ENCODE peak calls at places on chromosomes 5 and 9, in eight cellular contexts. M is heart left ventricle, T is HCT116, O is adrenal gland, C is HepG2, F is suprapubic skin, Y is Peyer's patch, L is tibial nerve. W is an unnamed sample. For H3K36me3, the result is how much of the 10 kb centered on the place peaks cover.

GRCh38 chr9:94997727-94998126 is 271.2 kb downstream of the AOPEP start:
- DNase-seq in L (no peak), M (no peak), Y (no peak), T (no peak), C (no peak), O (no peak), F (no peak), W (no peak)

GRCh38 chr5:177601577-177602457 is 1.9 kb downstream of the B4GALT7 start:
- DNase-seq in O (peak), Y (no peak), T (no peak), F (no peak), C (peak), M (no peak), L (no peak), W (no peak)

GRCh38 chr9:21331676-21332402 is 3.4 kb downstream of the KLHL9 start:
- DNase-seq in M (no peak), L (no peak), O (no peak), C (no peak), F (no peak), Y (no peak), T (no peak), W (no peak)

GRCh38 chr5:32317056-32317455 is 4.3 kb upstream of the MTMR12 start:
- DNase-seq in F (no peak), M (no peak), C (no peak), O (no peak), T (no peak), L (no peak), Y (no peak), W (peak)

GRCh38 chr5:157342822-157343402 is 77.0 kb downstream of the CYFIP2 start:
- DNase-seq in Y (no peak), M (no peak), T (peak), O (peak), F (no peak), L (no peak), C (peak), W (no peak)

GRCh38 chr5:74622122-74622521 is 18.4 kb downstream of the ENC1 start:
- DNase-seq in C (no peak), O (no peak), L (no peak), F (no peak), M (no peak), T (no peak), Y (no peak), W (no peak)

GRCh38 chr5:107917983-107918382 is 247.2 kb upstream of the EFNA5 start:
- DNase-seq in O (no peak), L (no peak), C (no peak), M (no peak), T (no peak), Y (no peak), F (no peak), W (no peak)

GRCh38 chr5:3801967-3802366 is 206.3 kb downstream of the IRX1 start:
- DNase-seq in F (no peak), C (no peak), M (no peak), O (no peak), T (no peak), L (no peak), Y (no peak), W (no peak)

GRCh38 chr9:98593354-98594253 is 115.1 kb downstream of the GABBR2 start:
- DNase-seq in F (no peak), M (no peak), L (no peak), C (no peak), T (no peak), O (no peak), Y (no peak), W (no peak)

GRCh38 chr5:110590187-110590586 is 136.3 kb downstream of the TMEM232 start:
- DNase-seq in M (no peak), L (no peak), C (peak), O (no peak), F (no peak), T (peak), Y (peak), W (no peak)

GRCh38 chr9:128072144-128073021 is 4.4 kb downstream of the SLC25A25 start:
- DNase-seq in L (peak), M (peak), Y (no peak), C (no peak), T (no peak), F (peak), O (peak), W (peak)

GRCh38 chr5:148457183-148457620 is 73.4 kb downstream of the FBXO38 start:
- DNase-seq in C (no peak), O (no peak), L (no peak), T (no peak), F (no peak), M (no peak), Y (no peak), W (peak)

GRCh38 chr9:89185980-89186379 is 7.4 kb upstream of the SHC3 start:
- DNase-seq in L (no peak), C (no peak), M (no peak), O (peak), T (no peak), F (no peak), Y (no peak), W (peak)

GRCh38 chr5:151005975-151006576 is 14.3 kb upstream of the GPX3 start:
- DNase-seq in C (no peak), O (peak), M (peak), F (peak), L (peak), Y (peak), T (no peak), W (peak)

GRCh38 chr5:176748073-176748966 is 62.0 kb upstream of the UNC5A start:
- DNase-seq in C (no peak), T (no peak), M (no peak), F (peak), Y (no peak), L (no peak), O (no peak), W (peak)

GRCh38 chr9:76486151-76486550 is 27.2 kb downstream of the GCNT1 start:
- DNase-seq in C (no peak), Y (no peak), L (no peak), M (no peak), F (no peak), T (no peak), O (no peak), W (no peak)

GRCh38 chr9:37033753-37034319 is at the start of gene PAX5:
- DNase-seq in Y (no peak), O (no peak), L (no peak), T (no peak), M (no peak), F (peak), C (no peak), W (no peak)

GRCh38 chr9:37034320-37034937 is 361 bp upstream of the PAX5 start:
- DNase-seq in F (no peak), T (no peak), Y (no peak), M (no peak), L (no peak), C (no peak), O (no peak), W (no peak)

GRCh38 chr9:37036237-37037136 is 2.4 kb upstream of the PAX5 start:
- DNase-seq in F (no peak), Y (peak), M (no peak), L (peak), T (no peak), O (peak), C (no peak), W (no peak)

GRCh38 chr9:37035472-37036236 is 1.6 kb upstream of the PAX5 start:
- DNase-seq in Y (no peak), M (no peak), T (no peak), O (no peak), C (no peak), F (no peak), L (no peak), W (no peak)

DNA sequence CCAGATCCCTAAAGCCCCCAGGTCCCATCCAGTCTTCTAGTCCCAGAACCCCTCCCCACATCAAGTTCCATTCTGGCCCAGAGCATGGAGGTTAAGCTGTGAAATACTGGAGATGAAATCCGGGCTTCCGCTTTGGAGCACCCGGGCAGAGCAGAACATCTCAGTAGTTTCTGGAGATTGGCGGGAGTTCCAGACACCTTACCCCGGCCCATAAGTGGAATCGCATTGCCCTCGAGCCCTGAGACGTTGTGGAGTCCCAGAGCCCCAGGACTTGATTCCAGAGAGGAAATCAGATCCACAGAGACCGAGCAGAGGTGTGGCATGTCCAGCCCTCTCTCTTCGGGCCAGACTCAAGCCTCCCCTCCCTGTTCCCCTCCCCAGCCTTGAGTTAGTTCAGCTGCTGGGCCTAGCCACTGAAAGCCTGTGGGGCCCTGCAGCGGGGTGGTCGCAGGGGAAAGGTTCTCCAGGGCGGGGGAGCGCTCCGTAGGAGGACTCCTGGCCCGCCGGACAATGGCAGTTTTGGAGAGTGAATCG is 937 bp upstream of the PAX5 start:
- DNase-seq in L (no peak), C (no peak), M (no peak), O (no peak), T (no peak), Y (no peak), F (no peak), W (no peak)
- H3K27ac ChIP-seq in L (no peak), C (no peak), M (no peak), O (no peak), T (no peak), Y (no peak), F (no peak), W (no peak)

DNA sequence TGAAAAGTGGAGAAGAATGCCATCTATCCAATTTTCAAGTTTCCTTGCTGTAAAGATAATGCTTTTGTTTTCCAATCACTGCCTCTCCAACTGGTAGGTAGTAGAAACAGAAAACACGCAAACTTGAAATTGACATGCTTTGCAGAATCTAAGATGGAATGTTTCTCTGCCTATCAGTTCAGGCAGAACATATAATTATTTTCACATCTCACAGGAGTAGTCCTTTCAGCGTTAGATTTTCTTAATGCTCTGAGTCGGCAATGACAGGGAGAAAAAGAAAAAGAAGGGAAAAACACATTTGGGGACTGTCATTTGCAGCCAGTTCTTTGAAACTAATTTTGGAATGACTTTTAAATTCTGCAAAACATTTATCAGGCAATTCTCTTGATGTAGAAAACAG is 818.7 kb upstream of the PTPRD start:
- DNase-seq in C (no peak), M (no peak), L (no peak), Y (no peak), T (no peak), O (no peak), F (no peak), W (no peak)
- TF ChIP-seq POLR2A in C (no peak), M (no peak), L (no peak), Y (no peak), T (no peak), O (no peak), F (no peak), W (no peak)

GRCh38 chr9:136383436-136383835 is 10.0 kb upstream of the CARD9 start:
- DNase-seq in T (no peak), F (no peak), C (no peak), M (no peak), O (no peak), Y (no peak), L (no peak), W (no peak)
- H3K36me3 ChIP-seq in T (under half), F (half or more), C (under half), M (half or more), O (under half), Y (under half), L (under half), W (half or more)

GRCh38 chr5:57581772-57582171 is 99.2 kb upstream of the ACTBL2 start:
- DNase-seq in C (no peak), T (no peak), F (no peak), Y (no peak), M (no peak), O (no peak), L (no peak), W (no peak)

GRCh38 chr5:57581222-57581621 is 98.6 kb upstream of the ACTBL2 start:
- DNase-seq in Y (no peak), C (no peak), L (no peak), O (no peak), F (no peak), T (no peak), M (no peak), W (no peak)

GRCh38 chr5:57576317-57576716 is 93.7 kb upstream of the ACTBL2 start:
- DNase-seq in C (no peak), T (no peak), M (no peak), F (no peak), O (no peak), L (no peak), Y (no peak), W (no peak)

GRCh38 chr5:57577432-57578175 is 95.0 kb upstream of the ACTBL2 start:
- DNase-seq in C (no peak), T (no peak), O (no peak), M (no peak), L (no peak), F (no peak), Y (no peak), W (no peak)

GRCh38 chr5:57575839-57576238 is 93.2 kb upstream of the ACTBL2 start:
- DNase-seq in T (no peak), F (no peak), M (no peak), O (no peak), Y (no peak), L (no peak), C (no peak), W (no peak)
- H3K27ac ChIP-seq in T (no peak), F (no peak), M (no peak), O (no peak), Y (no peak), L (peak), C (no peak), W (no peak)

GRCh38 chr9:136672431-136673087 is 9.8 kb downstream of the EGFL7 start:
- DNase-seq in M (no peak), T (no peak), F (no peak), C (no peak), Y (no peak), L (no peak), O (no peak), W (no peak)
- TF ChIP-seq POLR2A in M (no peak), T (no peak), F (no peak), C (no peak), Y (no peak), L (no peak), O (no peak), W (no peak)

GRCh38 chr9:131812116-131812790 is 72.4 kb upstream of the RAPGEF1 start:
- DNase-seq in M (no peak), C (no peak), O (no peak), F (no peak), Y (no peak), T (no peak), L (no peak), W (no peak)
- H3K36me3 ChIP-seq in M (under half), C (under half), O (under half), F (under half), Y (under half), T (under half), L (under half), W (under half)

GRCh38 chr9:137077758-137078693 is 709 bp downstream of the UAP1L1 start:
- DNase-seq in O (no peak), T (no peak), M (no peak), Y (no peak), F (peak), C (no peak), L (no peak), W (no peak)

GRCh38 chr9:137075275-137075775 is 2.0 kb upstream of the UAP1L1 start:
- DNase-seq in O (no peak), Y (no peak), L (no peak), C (no peak), F (no peak), T (no peak), M (no peak), W (no peak)

GRCh38 chr9:137078701-137079400 is 1.5 kb downstream of the UAP1L1 start:
- DNase-seq in O (no peak), L (no peak), T (no peak), F (peak), C (no peak), Y (no peak), M (no peak), W (no peak)

GRCh38 chr9:137076636-137077009 is 694 bp upstream of the UAP1L1 start:
- DNase-seq in F (no peak), Y (no peak), C (no peak), T (no peak), M (no peak), O (no peak), L (no peak), W (no peak)

DNA sequence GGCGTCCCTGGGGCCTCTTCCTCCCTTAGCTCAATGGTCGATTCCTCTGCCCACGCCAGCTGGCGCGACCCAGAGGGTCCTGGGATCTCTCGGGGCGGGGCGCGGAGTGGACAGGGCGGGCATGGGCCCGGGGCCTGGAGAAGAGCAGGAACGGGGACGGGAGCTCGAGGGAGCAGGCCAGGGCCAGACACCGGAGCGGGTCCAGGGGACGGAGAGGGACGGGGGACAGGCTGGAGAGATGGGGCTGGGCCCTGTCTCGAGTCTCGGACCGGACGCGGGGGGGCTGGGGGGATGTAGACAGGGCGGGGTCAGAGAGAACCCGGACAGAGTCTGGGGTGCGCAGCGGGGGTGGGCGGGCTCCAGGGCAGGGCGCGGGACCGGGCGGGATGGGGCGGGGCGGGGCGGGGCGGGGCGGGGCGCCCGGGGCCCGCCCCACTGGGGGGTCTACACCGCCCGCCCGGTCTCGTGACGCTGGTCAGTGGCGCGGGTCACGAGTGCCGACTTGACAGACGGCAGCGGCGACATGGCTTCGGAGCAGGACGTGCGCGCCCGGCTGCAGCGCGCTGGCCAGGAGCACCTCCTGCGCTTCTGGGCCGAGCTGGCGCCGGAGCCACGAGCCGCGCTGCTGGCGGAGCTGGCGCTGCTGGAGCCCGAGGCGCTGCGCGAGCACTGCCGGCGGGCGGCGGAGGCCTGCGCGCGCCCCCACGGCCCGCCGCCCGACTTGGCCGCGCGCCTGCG is at the start of gene UAP1L1:
- DNase-seq in L (peak), F (peak), T (no peak), M (peak), O (peak), C (no peak), Y (peak), W (peak)
- H3K27ac ChIP-seq in L (peak), F (peak), T (peak), M (peak), O (peak), C (peak), Y (peak), W (peak)

DNA sequence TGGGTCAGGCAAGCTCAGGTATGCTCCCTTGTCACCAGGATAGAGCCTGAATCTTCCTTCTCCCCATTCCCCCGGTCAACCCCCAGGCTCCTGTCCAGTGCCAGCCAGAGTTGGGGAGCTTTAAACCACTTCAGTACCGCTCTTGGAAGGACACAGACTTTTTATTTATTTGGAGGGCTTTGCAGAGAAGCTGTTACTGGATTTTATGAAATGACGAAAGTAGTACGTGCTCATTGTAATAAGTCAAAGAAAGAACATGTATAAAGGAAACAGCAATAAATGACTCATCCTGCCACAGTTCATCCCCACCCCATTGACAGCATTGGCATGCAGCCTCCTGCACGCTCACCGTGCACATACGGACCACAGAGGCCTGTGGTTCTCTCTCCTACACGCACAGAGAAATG is 230.3 kb downstream of the AUH start:
- DNase-seq in C (no peak), M (no peak), O (peak), Y (peak), L (no peak), F (no peak), T (peak), W (no peak)
- TF ChIP-seq POLR2A in C (no peak), M (no peak), O (no peak), Y (peak), L (no peak), F (no peak), T (no peak), W (no peak)

GRCh38 chr9:91770229-91770628 is 179.8 kb downstream of the ROR2 start:
- DNase-seq in Y (no peak), F (no peak), C (no peak), O (no peak), L (no peak), T (no peak), M (no peak), W (no peak)
- H3K36me3 ChIP-seq in Y (under half), F (under half), C (under half), O (under half), L (under half), T (under half), M (under half), W (under half)

W was measured in esophagus muscularis mucosa.